ENCODE peak calls at places on chromosomes 6 and 20, in four cellular contexts. J is HAP-1, F is D341Med, O is DMS153. S is an unnamed sample.

GRCh38 chr20:62571667-62572344 is 70.5 kb upstream of the SLCO4A1 start:
- DNase-seq in O (no peak), F (no peak), J (no peak), S (peak)

GRCh38 chr6:89217308-89217999 is at the start of gene GABRR1:
- DNase-seq in J (no peak), F (no peak), O (peak), S (peak)

GRCh38 chr6:159978291-159979135 is 9.6 kb downstream of the IGF2R start:
- DNase-seq in J (no peak), O (peak), F (no peak), S (no peak)

GRCh38 chr20:41249781-41250281 is 67.7 kb downstream of the ZHX3 start:
- DNase-seq in J (no peak), F (peak), O (no peak), S (peak)

GRCh38 chr20:25398363-25399037 is 7.9 kb upstream of the ABHD12 start:
- DNase-seq in F (no peak), J (peak), O (no peak), S (no peak)

GRCh38 chr6:136764522-136764993 is 27.7 kb downstream of the MAP3K5 start:
- DNase-seq in J (no peak), F (no peak), O (no peak), S (no peak)

GRCh38 chr20:60064554-60064953 is 106.3 kb downstream of the CDH26 start:
- DNase-seq in O (no peak), F (no peak), J (no peak), S (no peak)

GRCh38 chr6:127775371-127775770 is 125.5 kb downstream of the THEMIS start:
- DNase-seq in O (no peak), J (no peak), F (no peak), S (no peak)

GRCh38 chr20:10137533-10137932 is 81.1 kb upstream of the SNAP25 start:
- DNase-seq in J (no peak), F (no peak), O (no peak), S (no peak)

GRCh38 chr6:80433666-80434025 is 327.2 kb downstream of the BCKDHB start:
- DNase-seq in J (no peak), O (no peak), F (no peak), S (no peak)

GRCh38 chr6:126890055-126890454 is 228.4 kb upstream of the RSPO3 start:
- DNase-seq in J (no peak), F (no peak), O (no peak), S (peak)

GRCh38 chr20:35135867-35136586 is 11.1 kb downstream of the EDEM2 start:
- DNase-seq in J (no peak), F (no peak), O (no peak), S (no peak)

GRCh38 chr20:9149796-9150195 is 80.9 kb downstream of the PLCB4 start:
- DNase-seq in J (no peak), O (no peak), F (no peak), S (no peak)

GRCh38 chr6:141548969-141549368 is 583.8 kb upstream of the GJE1 start:
- DNase-seq in F (no peak), J (no peak), O (no peak), S (no peak)

GRCh38 chr20:46801003-46801702 is 91.7 kb downstream of the SLC2A10 start:
- DNase-seq in O (no peak), F (no peak), J (no peak), S (peak)

GRCh38 chr20:53723045-53723444 is 129.4 kb upstream of the ZNF217 start:
- DNase-seq in F (no peak), J (no peak), O (no peak), S (no peak)

GRCh38 chr20:58032599-58032998 is 195.9 kb downstream of the ANKRD60 start:
- DNase-seq in F (no peak), O (no peak), J (no peak), S (no peak)

S was measured in NCI-H82.